ENCODE peak calls at places on chromosomes 12 and 14, in five cellular contexts. K, O, P, W and H are unnamed samples.

GRCh38 chr14:37623971-37624370 is 28.5 kb downstream of the TTC6 start:
- DNase-seq in W (no peak), K (no peak), O (no peak), P (no peak), H (no peak)

GRCh38 chr12:104966677-104967076 is 8.6 kb upstream of the SLC41A2 start:
- DNase-seq in K (no peak), O (no peak), P (no peak), W (no peak), H (no peak)

GRCh38 chr12:25994901-25995625 is 36.6 kb downstream of the RASSF8 start:
- DNase-seq in P (no peak), O (no peak), K (peak; percentile 68), W (no peak), H (no peak)

GRCh38 chr12:20547788-20548575 is 147.2 kb upstream of the SLCO1C1 start:
- DNase-seq in P (no peak), K (no peak), O (no peak), W (peak; percentile 67), H (peak; percentile 8)

GRCh38 chr14:94337274-94337673 is 14.1 kb upstream of the SERPINA6 start:
- DNase-seq in K (no peak), W (peak; percentile 21), O (no peak), P (no peak), H (no peak)

GRCh38 chr12:95074766-95075165 is 1.3 kb upstream of the NR2C1 start:
- DNase-seq in O (no peak), K (no peak), P (no peak), W (peak; percentile 80), H (no peak)

GRCh38 chr14:50531595-50532501 is 521 bp downstream of the MAP4K5 start:
- DNase-seq in W (peak; percentile 54), K (peak; percentile 82), P (peak; percentile 49), O (peak; percentile 38), H (no peak)

GRCh38 chr12:120399531-120399930 is 30.6 kb upstream of the MSI1 start:
- DNase-seq in K (no peak), W (peak; percentile 50), O (no peak), P (no peak), H (no peak)

GRCh38 chr12:27244680-27245005 is 557 bp downstream of the STK38L start:
- DNase-seq in P (no peak), O (no peak), K (no peak), W (peak; percentile 56), H (no peak)

GRCh38 chr12:65781681-65782269 is 42.5 kb upstream of the HMGA2 start:
- DNase-seq in O (no peak), W (no peak), K (no peak), P (no peak), H (no peak)

GRCh38 chr14:36449903-36450302 is 70.1 kb downstream of the NKX2-1 start:
- DNase-seq in O (no peak), W (no peak), P (no peak), K (no peak), H (no peak)

GRCh38 chr14:21136024-21136423 is 19.8 kb downstream of the OR5AU1 start:
- DNase-seq in K (no peak), O (no peak), P (no peak), W (peak; percentile 28), H (no peak)

GRCh38 chr14:44372807-44373497 is 134.1 kb downstream of the FSCB start:
- DNase-seq in O (no peak), K (no peak), P (no peak), W (no peak), H (no peak)

GRCh38 chr12:62873116-62873825 is 61.7 kb downstream of the PPM1H start:
- DNase-seq in O (no peak), W (no peak), K (no peak), P (no peak), H (no peak)

GRCh38 chr14:81625343-81625742 is 91.7 kb upstream of the SEL1L start:
- DNase-seq in W (peak; percentile 18), O (no peak), K (no peak), P (no peak), H (no peak)
- TF ChIP-seq CTCF in W (no peak), O (no peak), K (peak; percentile 80), P (peak; percentile 42), H (no peak)

GRCh38 chr14:75201087-75201486 is 24.7 kb upstream of the TMED10 start:
- DNase-seq in O (no peak), W (peak; percentile 30), K (no peak), P (no peak), H (no peak)
- TF ChIP-seq CTCF in O (no peak), W (no peak), K (no peak), P (no peak), H (no peak)

GRCh38 chr14:62118871-62119270 is 356.7 kb downstream of the SNAPC1 start:
- DNase-seq in O (no peak), P (no peak), W (no peak), K (no peak), H (no peak)

GRCh38 chr14:62118461-62118860 is 356.2 kb downstream of the SNAPC1 start:
- DNase-seq in K (no peak), O (no peak), P (no peak), W (no peak), H (no peak)

GRCh38 chr14:62117718-62118164 is 355.5 kb downstream of the SNAPC1 start:
- DNase-seq in P (no peak), O (no peak), W (no peak), K (no peak), H (no peak)

GRCh38 chr14:62117010-62117717 is 354.9 kb downstream of the SNAPC1 start:
- DNase-seq in O (no peak), P (peak; percentile 50), K (peak; percentile 98), W (peak; percentile 66), H (no peak)
- TF ChIP-seq CTCF in O (no peak), P (peak; percentile 27), K (peak; percentile 78), W (peak; percentile 24), H (no peak)

GRCh38 chr14:67423424-67423823 is 11.5 kb upstream of the PLEK2 start:
- DNase-seq in O (no peak), K (no peak), W (no peak), P (no peak), H (no peak)

GRCh38 chr14:67417633-67418032 is 5.7 kb upstream of the PLEK2 start:
- DNase-seq in W (peak; percentile 42), K (no peak), P (no peak), O (no peak), H (no peak)

GRCh38 chr14:67418368-67419174 is 6.6 kb upstream of the PLEK2 start:
- DNase-seq in O (no peak), K (no peak), W (no peak), P (no peak), H (no peak)

GRCh38 chr14:67421356-67422224 is 9.6 kb upstream of the PLEK2 start:
- DNase-seq in P (no peak), W (no peak), K (no peak), O (no peak), H (no peak)

DNA sequence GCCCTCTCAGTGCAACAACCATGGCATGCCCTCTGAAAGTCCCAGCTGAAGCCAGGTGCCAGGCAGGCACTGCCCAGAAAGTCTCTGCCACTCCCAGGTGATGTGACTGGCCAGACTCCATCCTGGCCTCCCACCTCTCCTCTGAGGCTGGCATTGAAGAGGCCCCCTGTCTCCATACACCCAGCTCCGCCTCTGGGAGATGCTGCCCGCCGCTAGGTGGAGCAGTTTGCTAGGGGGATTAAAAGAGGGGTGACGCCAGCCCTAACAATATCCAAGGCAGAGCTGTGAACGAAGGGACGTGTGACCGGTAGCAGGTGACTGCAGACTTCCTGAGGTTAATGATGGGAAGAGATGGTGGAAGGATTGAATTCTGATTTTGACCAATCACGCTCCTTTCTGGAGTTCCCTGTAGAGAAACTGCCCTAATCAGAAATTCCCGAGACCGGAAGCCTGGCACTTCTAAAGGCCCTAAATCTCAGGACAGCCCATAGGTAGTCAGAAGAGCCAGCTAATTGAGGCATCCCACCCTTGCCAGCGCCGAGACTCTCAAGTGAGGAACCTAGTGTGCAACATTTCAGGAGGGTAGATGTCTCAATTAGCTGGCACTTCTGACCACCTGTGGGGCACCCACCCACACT is 8.3 kb upstream of the PLEK2 start:
- DNase-seq in W (no peak), K (peak; percentile 78), O (no peak), P (no peak), H (no peak)
- TF ChIP-seq CTCF in W (peak; percentile 36), K (peak; percentile 70), O (no peak), P (peak; percentile 45), H (peak; percentile 22)

GRCh38 chr12:52542157-52542556 is 10.8 kb downstream of the KRT71 start:
- DNase-seq in P (no peak), K (no peak), W (no peak), O (no peak), H (no peak)
- TF ChIP-seq CTCF in P (no peak), K (peak; percentile 44), W (no peak), O (no peak), H (no peak)

GRCh38 chr14:69612759-69613145 is 1.4 kb downstream of the SUSD6 start:
- DNase-seq in W (no peak), K (no peak), P (no peak), O (no peak), H (no peak)
- TF ChIP-seq CTCF in W (peak; percentile 26), K (peak; percentile 50), P (no peak), O (no peak), H (peak; percentile 24)